ENCODE peak calls at places on chromosomes 16 and 17, in eight cellular contexts. K is right lobe of liver, J is endothelial cell of umbilical vein, B is IMR-90, Q is spleen, U is uterus, M is A549, Z is sigmoid colon. P is an unnamed sample.
A peak's percentile ranks its signal among the peaks of the same experiment; 100 is the strongest.

GRCh38 chr16:68040506-68041288 is 17.6 kb downstream of the DUS2 start:
- DNase-seq in K (peak; percentile 85), J (peak; percentile 75), B (peak; percentile 51), Q (peak; percentile 97), U (peak; percentile 75), M (peak; percentile 76), Z (peak; percentile 88), P (peak; percentile 90)

GRCh38 chr17:66123163-66123562 is 68.8 kb downstream of the CEP112 start:
- DNase-seq in K (no peak), J (no peak), B (peak; percentile 38), Q (no peak), U (no peak), M (no peak), Z (no peak), P (no peak)

GRCh38 chr17:46792071-46792470 is 26.4 kb downstream of the WNT3 start:
- DNase-seq in K (no peak), J (no peak), B (no peak), Q (no peak), U (no peak), M (no peak), Z (no peak), P (no peak)

GRCh38 chr17:10083864-10084263 is 114.5 kb downstream of the GAS7 start:
- DNase-seq in K (no peak), J (no peak), B (no peak), Q (no peak), U (no peak), M (no peak), Z (peak; percentile 18), P (no peak)

GRCh38 chr17:81635973-81636504 is 873 bp downstream of the NPLOC4 start:
- DNase-seq in K (no peak), J (no peak), B (peak; percentile 60), Q (no peak), U (no peak), M (no peak), Z (no peak), P (no peak)

GRCh38 chr16:67881557-67882220 is 3.0 kb upstream of the NRN1L start:
- DNase-seq in K (no peak), J (no peak), B (no peak), Q (peak; percentile 69), U (no peak), M (no peak), Z (no peak), P (no peak)

GRCh38 chr16:29862383-29862883 is 593 bp downstream of the CDIPT start:
- DNase-seq in K (no peak), J (peak; percentile 44), B (no peak), Q (no peak), U (no peak), M (peak; percentile 39), Z (no peak), P (peak; percentile 34)

GRCh38 chr17:19958023-19958422 is 19.6 kb downstream of the AKAP10 start:
- DNase-seq in K (no peak), J (peak; percentile 91), B (peak; percentile 96), Q (no peak), U (no peak), M (peak; percentile 89), Z (no peak), P (no peak)

GRCh38 chr16:389317-389716 is 7.5 kb upstream of the PGAP6 start:
- DNase-seq in K (no peak), J (no peak), B (no peak), Q (peak; percentile 68), U (no peak), M (no peak), Z (no peak), P (no peak)

GRCh38 chr17:35684046-35684802 is 47.2 kb upstream of the RASL10B start:
- DNase-seq in K (no peak), J (peak; percentile 6), B (peak; percentile 65), Q (no peak), U (no peak), M (peak; percentile 14), Z (no peak), P (no peak)

GRCh38 chr17:82129095-82129494 is 31.1 kb upstream of the FASN start:
- DNase-seq in K (no peak), J (no peak), B (no peak), Q (no peak), U (no peak), M (no peak), Z (no peak), P (no peak)

GRCh38 chr16:8818499-8819270 is 21.0 kb downstream of the PMM2 start:
- DNase-seq in K (no peak), J (no peak), B (no peak), Q (no peak), U (no peak), M (no peak), Z (no peak), P (no peak)

DNA sequence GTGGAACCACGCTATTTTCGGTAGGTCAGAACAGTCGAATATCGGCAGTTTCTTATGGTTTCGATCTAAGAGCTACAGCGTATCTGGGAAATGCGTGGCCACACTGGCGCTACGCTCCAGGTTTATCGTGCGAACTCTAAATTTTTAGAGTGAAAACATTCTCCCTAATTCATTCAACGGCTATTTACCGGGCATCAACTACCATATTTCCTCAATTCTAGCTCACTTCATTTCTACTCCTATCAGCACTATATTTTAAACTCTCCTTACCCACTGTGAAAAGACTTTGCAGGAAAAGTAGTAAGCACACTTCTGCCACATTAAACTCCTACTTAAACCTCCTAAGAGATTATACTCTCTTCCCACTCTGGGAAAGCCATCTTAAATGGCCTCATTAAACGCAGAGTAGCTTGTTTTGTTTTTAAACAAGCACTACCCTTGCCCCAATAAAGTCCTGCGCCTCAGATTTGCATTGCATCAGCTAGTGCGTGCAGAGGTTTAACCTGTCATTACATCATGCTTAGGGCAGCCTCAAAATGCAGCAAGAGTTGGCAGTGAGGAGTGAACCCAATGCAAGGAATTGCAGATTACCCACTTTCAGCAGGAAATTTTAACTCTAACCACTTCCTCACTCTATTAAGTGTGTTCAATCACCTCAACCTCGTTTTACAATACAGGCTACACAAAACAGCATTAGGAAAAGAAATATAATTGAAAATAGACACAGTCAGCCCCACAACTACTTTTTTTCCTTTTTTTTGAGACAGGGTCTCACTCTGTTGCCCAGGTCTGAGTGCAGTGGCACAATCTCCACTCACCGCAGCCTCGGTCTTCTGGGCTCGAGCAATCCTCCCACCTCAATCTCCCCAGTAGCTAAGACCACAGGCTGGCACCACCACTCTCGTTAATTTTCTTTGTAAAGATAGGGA is 18.8 kb downstream of the SIAH1 start:
- DNase-seq in K (no peak), J (peak; percentile 77), B (peak; percentile 90), Q (no peak), U (peak; percentile 29), M (peak; percentile 88), Z (peak; percentile 79), P (peak; percentile 53)
- TF ChIP-seq POLR2A in K (peak; percentile 24), J (no peak), B (no peak), Q (no peak), U (no peak), M (no peak), Z (no peak), P (no peak)

DNA sequence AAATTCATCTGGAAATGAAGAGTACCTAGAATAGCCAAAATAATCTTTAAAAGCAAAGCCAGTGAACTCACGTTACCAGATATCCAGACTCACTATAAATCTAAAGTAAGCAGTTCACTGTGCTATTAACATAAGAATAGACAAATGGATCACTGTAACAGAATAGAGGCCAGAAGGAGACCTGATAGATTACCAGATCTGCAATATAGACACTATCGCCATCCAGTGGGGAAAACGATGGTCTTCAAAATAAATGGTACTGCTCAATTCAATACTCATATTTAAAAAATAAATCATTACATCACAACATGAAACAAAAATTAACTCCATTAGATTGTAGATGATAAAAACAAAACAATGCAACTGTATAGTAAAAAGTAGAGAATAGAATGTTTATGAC is 158.6 kb upstream of the CDH8 start:
- DNase-seq in K (no peak), J (no peak), B (no peak), Q (no peak), U (no peak), M (no peak), Z (no peak), P (no peak)
- TF ChIP-seq CTCF in K (no peak), J (no peak), B (no peak), Q (no peak), U (no peak), M (no peak), Z (no peak), P (no peak)

GRCh38 chr16:79843145-79843544 is 242.6 kb upstream of the MAF start:
- DNase-seq in K (no peak), J (no peak), B (no peak), Q (no peak), U (no peak), M (no peak), Z (no peak), P (no peak)

GRCh38 chr16:79839450-79839849 is 238.9 kb upstream of the MAF start:
- DNase-seq in K (no peak), J (no peak), B (no peak), Q (no peak), U (peak; percentile 63), M (no peak), Z (no peak), P (no peak)

GRCh38 chr16:79842197-79842596 is 241.7 kb upstream of the MAF start:
- DNase-seq in K (no peak), J (no peak), B (no peak), Q (no peak), U (no peak), M (no peak), Z (no peak), P (no peak)

GRCh38 chr16:79838860-79839259 is 238.3 kb upstream of the MAF start:
- DNase-seq in K (no peak), J (no peak), B (no peak), Q (no peak), U (peak; percentile 71), M (no peak), Z (no peak), P (no peak)

DNA sequence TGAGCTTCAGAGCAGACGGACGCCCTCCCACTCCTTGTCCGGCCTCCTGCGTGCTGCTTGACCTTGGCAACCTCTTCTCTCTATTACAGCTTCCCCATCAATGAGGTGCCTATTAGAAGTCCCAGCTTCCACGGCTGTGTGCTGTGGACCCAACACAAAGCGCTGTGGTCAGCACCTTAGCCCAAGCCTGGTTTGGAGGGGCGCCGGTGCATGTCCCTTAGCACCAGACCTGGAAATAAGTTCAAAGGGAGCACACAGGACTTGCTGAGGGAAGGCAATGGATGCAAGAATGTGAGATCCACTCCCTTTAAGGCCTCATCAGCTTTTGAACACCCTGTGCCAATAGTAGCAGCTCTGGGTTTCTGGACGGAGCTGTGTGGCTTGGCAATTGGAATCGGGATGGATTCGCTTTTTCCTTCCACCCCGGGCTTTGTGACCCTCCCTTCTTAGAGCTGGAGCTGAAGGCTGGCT is 239.3 kb upstream of the MAF start:
- DNase-seq in K (no peak), J (no peak), B (no peak), Q (no peak), U (peak; percentile 66), M (no peak), Z (peak; percentile 71), P (no peak)
- TF ChIP-seq POLR2A in K (no peak), J (no peak), B (no peak), Q (no peak), U (no peak), M (no peak), Z (no peak), P (no peak)

DNA sequence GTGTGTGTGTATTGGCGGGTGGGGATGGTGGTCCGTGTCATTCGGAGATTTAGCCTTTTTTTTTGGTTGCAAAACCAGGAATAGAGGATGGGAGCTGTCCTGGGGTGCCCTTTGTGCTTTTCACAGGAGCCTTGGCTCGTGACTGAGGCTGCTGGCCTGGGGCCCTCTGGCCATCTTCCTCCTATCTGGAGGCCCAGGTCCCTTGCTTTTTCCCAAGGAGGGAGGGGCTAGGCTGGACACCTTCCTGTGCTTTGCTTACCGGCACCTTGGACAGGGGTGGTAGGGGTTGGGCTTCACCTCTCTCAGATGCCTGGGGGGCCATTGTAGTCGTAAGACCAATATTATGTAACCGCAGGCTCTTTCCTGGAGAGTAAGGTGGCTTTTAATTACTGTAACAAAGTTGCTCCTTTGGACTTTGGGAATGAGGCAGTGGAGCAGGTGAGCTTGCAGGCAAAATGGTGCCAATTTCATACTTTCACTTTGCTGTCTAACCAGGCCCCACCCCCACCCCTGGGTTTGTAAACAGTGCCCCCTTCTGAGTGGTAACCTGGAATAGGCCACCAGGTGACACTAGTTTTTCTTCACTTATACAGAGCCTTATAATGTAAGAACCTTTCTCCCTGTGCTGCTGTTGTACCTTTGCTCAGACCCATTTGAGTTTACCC is 1.2 kb downstream of the DYNLL2 start:
- DNase-seq in K (no peak), J (peak; percentile 32), B (no peak), Q (peak; percentile 77), U (peak; percentile 50), M (peak; percentile 61), Z (peak; percentile 85), P (peak; percentile 61)
- TF ChIP-seq CTCF in K (peak; percentile 6), J (no peak), B (no peak), Q (no peak), U (no peak), M (peak; percentile 44), Z (no peak), P (no peak)